ENCODE peak calls at places on chromosomes 13 and 19, in four cellular contexts. J is uterus, Y is tibial nerve, Z is kidney. P is an unnamed sample.

GRCh38 chr19:57363734-57364181 is 407 bp downstream of the TRAPPC2B start:
- DNase-seq in Z (no peak), Y (no peak), J (no peak), P (no peak)

GRCh38 chr19:12065100-12065538 is 588 bp downstream of the ZNF844 start:
- DNase-seq in Z (peak), J (no peak), Y (no peak), P (peak)

GRCh38 chr19:55546822-55547614 is 1.7 kb upstream of the SBK3 start:
- DNase-seq in Y (peak), J (peak), Z (no peak), P (peak)

GRCh38 chr13:27338816-27339215 is 68.2 kb downstream of the RASL11A start:
- DNase-seq in J (no peak), Y (no peak), Z (no peak), P (no peak)

GRCh38 chr13:51632643-51633357 is 48.5 kb downstream of the WDFY2 start:
- DNase-seq in Z (no peak), Y (no peak), J (no peak), P (no peak)

GRCh38 chr13:109256866-109257760 is 529.3 kb downstream of the IRS2 start:
- DNase-seq in Y (no peak), J (no peak), Z (no peak), P (peak)

GRCh38 chr13:108283110-108283509 is 13.6 kb downstream of the TNFSF13B start:
- DNase-seq in Z (no peak), J (no peak), Y (no peak), P (no peak)

GRCh38 chr13:113094410-113094800 is 11.2 kb upstream of the F7 start:
- DNase-seq in J (no peak), Y (no peak), Z (no peak), P (no peak)

GRCh38 chr13:62838891-62839290 is 1423.2 kb upstream of the PCDH20 start:
- DNase-seq in J (no peak), Y (no peak), Z (no peak), P (no peak)

GRCh38 chr13:52348081-52348480 is 57.9 kb downstream of the THSD1 start:
- DNase-seq in Y (no peak), J (no peak), Z (no peak), P (no peak)

P was measured in adrenal gland.